ENCODE peak calls at places on chromosomes 7 and 10, in nine cellular contexts. One of them, this sample, is unnamed.
A peak's percentile ranks its signal among the peaks of the same experiment; 100 is the strongest.

GRCh38 chr10:124994573-124995473 is 52.9 kb downstream of the ZRANB1 start:
- DNase-seq in transverse colon: no peak
- DNase-seq in uterus: no peak
- DNase-seq in dorsolateral prefrontal cortex: no peak
- DNase-seq in HFF-Myc: no peak
- DNase-seq in nephron progenitor cell: no peak
- DNase-seq in tibial artery: peak; percentile 70
- DNase-seq in WTC11: peak; percentile 4
- DNase-seq in A549: no peak
- DNase-seq in this sample: no peak

GRCh38 chr7:95710711-95711110 is 61.6 kb upstream of the DYNC1I1 start:
- DNase-seq in dorsolateral prefrontal cortex: no peak
- DNase-seq in HFF-Myc: no peak
- DNase-seq in WTC11: no peak
- DNase-seq in uterus: no peak
- DNase-seq in tibial artery: no peak
- DNase-seq in transverse colon: no peak
- DNase-seq in nephron progenitor cell: no peak
- DNase-seq in A549: no peak
- DNase-seq in this sample: no peak

GRCh38 chr10:103835121-103836045 is 20.0 kb downstream of the SH3PXD2A start:
- DNase-seq in HFF-Myc: no peak
- DNase-seq in WTC11: no peak
- DNase-seq in transverse colon: peak; percentile 57
- DNase-seq in tibial artery: peak; percentile 91
- DNase-seq in dorsolateral prefrontal cortex: no peak
- DNase-seq in nephron progenitor cell: no peak
- DNase-seq in uterus: peak; percentile 86
- DNase-seq in A549: no peak
- DNase-seq in this sample: no peak

GRCh38 chr10:79019961-79020491 is 48.7 kb upstream of the ZMIZ1 start:
- DNase-seq in tibial artery: peak; percentile 70
- DNase-seq in uterus: peak; percentile 80
- DNase-seq in transverse colon: no peak
- DNase-seq in nephron progenitor cell: no peak
- DNase-seq in HFF-Myc: no peak
- DNase-seq in WTC11: no peak
- DNase-seq in A549: no peak
- DNase-seq in dorsolateral prefrontal cortex: peak; percentile 15
- DNase-seq in this sample: no peak

GRCh38 chr7:112510032-112510742 is 29.4 kb downstream of the LSMEM1 start:
- DNase-seq in WTC11: no peak
- DNase-seq in tibial artery: no peak
- DNase-seq in nephron progenitor cell: no peak
- DNase-seq in uterus: no peak
- DNase-seq in A549: no peak
- DNase-seq in HFF-Myc: no peak
- DNase-seq in transverse colon: no peak
- DNase-seq in dorsolateral prefrontal cortex: no peak
- DNase-seq in this sample: no peak

GRCh38 chr10:99224766-99225165 is 10.9 kb downstream of the HPSE2 start:
- DNase-seq in A549: no peak
- DNase-seq in nephron progenitor cell: no peak
- DNase-seq in transverse colon: no peak
- DNase-seq in dorsolateral prefrontal cortex: no peak
- DNase-seq in WTC11: no peak
- DNase-seq in HFF-Myc: no peak
- DNase-seq in uterus: no peak
- DNase-seq in tibial artery: no peak
- DNase-seq in this sample: no peak

GRCh38 chr10:71038234-71038633 is 149.9 kb upstream of the PCBD1 start:
- DNase-seq in WTC11: no peak
- DNase-seq in HFF-Myc: no peak
- DNase-seq in tibial artery: peak; percentile 35
- DNase-seq in uterus: no peak
- DNase-seq in A549: no peak
- DNase-seq in transverse colon: no peak
- DNase-seq in dorsolateral prefrontal cortex: no peak
- DNase-seq in nephron progenitor cell: no peak
- DNase-seq in this sample: no peak

GRCh38 chr7:37718585-37718984 is 35.0 kb downstream of the GPR141 start:
- DNase-seq in WTC11: no peak
- DNase-seq in uterus: no peak
- DNase-seq in dorsolateral prefrontal cortex: no peak
- DNase-seq in tibial artery: no peak
- DNase-seq in nephron progenitor cell: no peak
- DNase-seq in transverse colon: no peak
- DNase-seq in HFF-Myc: no peak
- DNase-seq in A549: no peak
- DNase-seq in this sample: no peak

GRCh38 chr10:19954601-19955000 is 138.4 kb downstream of the PLXDC2 start:
- DNase-seq in transverse colon: no peak
- DNase-seq in tibial artery: no peak
- DNase-seq in WTC11: no peak
- DNase-seq in nephron progenitor cell: no peak
- DNase-seq in uterus: no peak
- DNase-seq in HFF-Myc: no peak
- DNase-seq in dorsolateral prefrontal cortex: no peak
- DNase-seq in A549: no peak
- DNase-seq in this sample: no peak

GRCh38 chr10:125377368-125377767 is 217.0 kb upstream of the CTBP2 start:
- DNase-seq in WTC11: no peak
- DNase-seq in HFF-Myc: no peak
- DNase-seq in uterus: no peak
- DNase-seq in A549: no peak
- DNase-seq in nephron progenitor cell: no peak
- DNase-seq in tibial artery: no peak
- DNase-seq in transverse colon: no peak
- DNase-seq in dorsolateral prefrontal cortex: no peak
- DNase-seq in this sample: no peak

GRCh38 chr7:148623586-148624282 is 33.2 kb downstream of the C7orf33 start:
- DNase-seq in nephron progenitor cell: no peak
- DNase-seq in A549: no peak
- DNase-seq in transverse colon: no peak
- DNase-seq in WTC11: no peak
- DNase-seq in dorsolateral prefrontal cortex: no peak
- DNase-seq in HFF-Myc: no peak
- DNase-seq in tibial artery: no peak
- DNase-seq in uterus: no peak
- DNase-seq in this sample: no peak

GRCh38 chr7:136171233-136171632 is 194.1 kb upstream of the MTPN start:
- DNase-seq in dorsolateral prefrontal cortex: no peak
- DNase-seq in tibial artery: no peak
- DNase-seq in transverse colon: no peak
- DNase-seq in uterus: no peak
- DNase-seq in A549: no peak
- DNase-seq in HFF-Myc: no peak
- DNase-seq in WTC11: no peak
- DNase-seq in nephron progenitor cell: no peak
- DNase-seq in this sample: no peak

GRCh38 chr7:106659369-106659962 is 1.5 kb downstream of the CCDC71L start:
- DNase-seq in tibial artery: no peak
- DNase-seq in A549: no peak
- DNase-seq in HFF-Myc: no peak
- DNase-seq in dorsolateral prefrontal cortex: no peak
- DNase-seq in nephron progenitor cell: no peak
- DNase-seq in WTC11: no peak
- DNase-seq in transverse colon: no peak
- DNase-seq in uterus: no peak
- DNase-seq in this sample: no peak

GRCh38 chr7:66837007-66837406 is 84.0 kb upstream of the TMEM248 start:
- DNase-seq in dorsolateral prefrontal cortex: no peak
- DNase-seq in nephron progenitor cell: peak; percentile 34
- DNase-seq in uterus: no peak
- DNase-seq in HFF-Myc: peak; percentile 43
- DNase-seq in transverse colon: peak; percentile 34
- DNase-seq in A549: no peak
- DNase-seq in tibial artery: no peak
- DNase-seq in WTC11: peak; percentile 82
- DNase-seq in this sample: no peak
- TF ChIP-seq CTCF in dorsolateral prefrontal cortex: no peak
- TF ChIP-seq CTCF in nephron progenitor cell: peak; percentile 41
- TF ChIP-seq CTCF in uterus: no peak
- TF ChIP-seq CTCF in HFF-Myc: peak; percentile 71
- TF ChIP-seq CTCF in transverse colon: peak; percentile 40
- TF ChIP-seq CTCF in A549: peak; percentile 41
- TF ChIP-seq CTCF in tibial artery: no peak
- TF ChIP-seq CTCF in WTC11: peak; percentile 78
- TF ChIP-seq CTCF in this sample: no peak

GRCh38 chr10:12073526-12073925 is 4.8 kb downstream of the DHTKD1 start:
- DNase-seq in tibial artery: no peak
- DNase-seq in dorsolateral prefrontal cortex: no peak
- DNase-seq in WTC11: no peak
- DNase-seq in nephron progenitor cell: no peak
- DNase-seq in uterus: no peak
- DNase-seq in transverse colon: no peak
- DNase-seq in A549: no peak
- DNase-seq in HFF-Myc: no peak
- DNase-seq in this sample: no peak

GRCh38 chr10:12067336-12067735 is 1.4 kb upstream of the DHTKD1 start:
- DNase-seq in transverse colon: no peak
- DNase-seq in nephron progenitor cell: no peak
- DNase-seq in dorsolateral prefrontal cortex: no peak
- DNase-seq in uterus: no peak
- DNase-seq in WTC11: no peak
- DNase-seq in A549: no peak
- DNase-seq in HFF-Myc: no peak
- DNase-seq in tibial artery: no peak
- DNase-seq in this sample: no peak

GRCh38 chr10:12062754-12063482 is 5.8 kb upstream of the DHTKD1 start:
- DNase-seq in transverse colon: no peak
- DNase-seq in nephron progenitor cell: no peak
- DNase-seq in uterus: no peak
- DNase-seq in tibial artery: peak; percentile 35
- DNase-seq in A549: no peak
- DNase-seq in HFF-Myc: no peak
- DNase-seq in dorsolateral prefrontal cortex: no peak
- DNase-seq in WTC11: no peak
- DNase-seq in this sample: no peak

GRCh38 chr10:12063483-12063818 is 5.3 kb upstream of the DHTKD1 start:
- DNase-seq in nephron progenitor cell: no peak
- DNase-seq in WTC11: no peak
- DNase-seq in A549: no peak
- DNase-seq in HFF-Myc: no peak
- DNase-seq in transverse colon: no peak
- DNase-seq in tibial artery: peak; percentile 9
- DNase-seq in dorsolateral prefrontal cortex: no peak
- DNase-seq in uterus: no peak
- DNase-seq in this sample: no peak

DNA sequence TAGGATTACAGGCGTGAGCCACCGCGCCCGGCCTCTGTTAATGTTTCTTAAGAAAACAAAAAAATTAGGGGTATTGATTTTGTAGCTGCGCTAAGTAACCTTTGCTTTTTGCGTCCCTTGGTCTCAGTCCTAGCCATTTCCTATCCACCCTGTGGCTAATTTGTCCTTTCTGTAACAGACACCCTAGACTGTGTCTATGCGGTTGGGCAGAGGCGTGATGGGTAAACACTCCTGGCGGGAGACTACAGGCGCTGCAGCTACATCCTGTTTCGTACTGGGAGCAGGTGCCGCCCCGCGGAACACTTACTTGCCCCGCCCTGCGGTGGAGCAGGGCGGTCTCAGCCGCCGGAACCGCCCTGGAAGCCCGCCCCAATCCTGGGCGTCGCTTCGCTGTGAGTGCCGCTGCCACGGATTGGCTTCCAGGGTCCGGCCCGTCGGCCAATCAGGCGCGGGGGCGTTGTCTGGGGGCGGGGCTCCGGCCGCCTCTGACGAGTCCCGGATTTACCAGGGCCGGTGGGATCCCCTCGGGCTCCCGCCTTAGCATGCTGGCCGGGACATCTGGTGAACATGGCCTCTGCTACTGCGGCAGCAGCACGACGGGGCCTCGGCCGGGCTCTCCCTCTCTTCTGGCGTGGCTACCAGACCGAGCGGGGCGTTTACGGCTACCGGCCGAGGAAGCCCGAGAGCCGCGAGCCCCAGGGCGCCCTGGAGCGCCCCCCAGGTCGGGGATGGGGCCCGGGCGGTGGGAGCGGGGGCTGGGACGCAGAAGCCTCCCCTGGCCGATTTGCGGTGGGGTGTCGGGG is at the start of gene DHTKD1:
- DNase-seq in tibial artery: peak; percentile 99
- DNase-seq in WTC11: peak; percentile 100
- DNase-seq in A549: peak; percentile 99
- DNase-seq in uterus: peak; percentile 99
- DNase-seq in HFF-Myc: peak; percentile 89
- DNase-seq in transverse colon: peak; percentile 99
- DNase-seq in nephron progenitor cell: peak; percentile 100
- DNase-seq in dorsolateral prefrontal cortex: peak; percentile 98
- DNase-seq in this sample: peak; percentile 83
- TF ChIP-seq CTCF in tibial artery: peak; percentile 82
- TF ChIP-seq CTCF in WTC11: no peak
- TF ChIP-seq CTCF in A549: peak; percentile 14
- TF ChIP-seq CTCF in uterus: peak; percentile 69
- TF ChIP-seq CTCF in HFF-Myc: peak; percentile 24
- TF ChIP-seq CTCF in transverse colon: peak; percentile 88
- TF ChIP-seq CTCF in nephron progenitor cell: peak; percentile 25
- TF ChIP-seq CTCF in dorsolateral prefrontal cortex: peak; percentile 30
- TF ChIP-seq CTCF in this sample: no peak

DNA sequence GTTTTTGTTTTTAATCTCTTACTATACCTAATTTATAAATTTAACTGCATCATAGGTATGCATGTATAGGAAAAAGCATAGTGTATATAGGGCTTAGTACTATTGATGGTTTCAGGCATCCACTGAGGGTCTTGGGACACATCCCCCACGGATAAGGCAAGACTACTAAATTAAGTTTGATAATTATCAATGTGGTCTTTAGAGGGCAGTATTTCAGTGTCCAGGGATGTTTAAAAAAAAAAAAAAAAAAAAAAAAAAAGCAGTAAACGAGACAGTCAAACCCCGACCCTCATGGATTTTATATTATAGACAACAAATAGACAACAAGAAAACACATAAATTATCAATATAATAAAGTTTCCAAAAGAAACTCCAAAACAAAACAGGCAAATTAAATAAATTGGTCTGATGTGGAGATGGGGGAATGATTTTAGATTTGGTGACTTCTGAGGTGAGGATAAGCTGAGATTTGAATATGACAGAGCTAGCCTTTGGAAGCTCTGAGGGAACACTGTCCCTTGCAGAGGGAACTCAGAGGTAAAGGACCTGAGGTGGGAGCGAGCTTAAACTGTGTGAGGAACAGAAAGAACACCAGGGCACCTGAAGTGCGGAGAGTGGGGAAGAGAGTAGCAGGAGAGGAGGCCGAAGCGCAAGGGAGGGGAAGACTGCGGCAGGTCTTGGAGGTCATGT is 14.8 kb downstream of the ACSM6 start:
- DNase-seq in nephron progenitor cell: no peak
- DNase-seq in transverse colon: no peak
- DNase-seq in WTC11: no peak
- DNase-seq in HFF-Myc: no peak
- DNase-seq in A549: peak; percentile 37
- DNase-seq in tibial artery: no peak
- DNase-seq in uterus: no peak
- DNase-seq in dorsolateral prefrontal cortex: no peak
- DNase-seq in this sample: no peak
- TF ChIP-seq CTCF in nephron progenitor cell: peak; percentile 21
- TF ChIP-seq CTCF in transverse colon: no peak
- TF ChIP-seq CTCF in WTC11: no peak
- TF ChIP-seq CTCF in HFF-Myc: peak; percentile 22
- TF ChIP-seq CTCF in A549: peak; percentile 79
- TF ChIP-seq CTCF in tibial artery: no peak
- TF ChIP-seq CTCF in uterus: no peak
- TF ChIP-seq CTCF in dorsolateral prefrontal cortex: no peak
- TF ChIP-seq CTCF in this sample: no peak

GRCh38 chr7:155466814-155467675 is 9.1 kb downstream of the EN2 start:
- DNase-seq in HFF-Myc: no peak
- DNase-seq in dorsolateral prefrontal cortex: no peak
- DNase-seq in nephron progenitor cell: peak; percentile 72
- DNase-seq in transverse colon: no peak
- DNase-seq in tibial artery: no peak
- DNase-seq in WTC11: peak; percentile 86
- DNase-seq in uterus: no peak
- DNase-seq in A549: no peak
- DNase-seq in this sample: no peak
- TF ChIP-seq CTCF in HFF-Myc: peak; percentile 7
- TF ChIP-seq CTCF in dorsolateral prefrontal cortex: no peak
- TF ChIP-seq CTCF in nephron progenitor cell: peak; percentile 27
- TF ChIP-seq CTCF in transverse colon: no peak
- TF ChIP-seq CTCF in tibial artery: no peak
- TF ChIP-seq CTCF in WTC11: no peak
- TF ChIP-seq CTCF in uterus: no peak
- TF ChIP-seq CTCF in A549: no peak
- TF ChIP-seq CTCF in this sample: no peak

This sample was measured in omental fat pad.